ENCODE peak calls at places on chromosomes 16 and 17, in four cellular contexts. L is mammary epithelial cell, P is fibroblast of lung, I is mesendoderm. J is an unnamed sample. For H3K4me1, the result is how much of the 10 kb centered on the place peaks cover.

GRCh38 chr17:41986634-41987033 is 20.0 kb downstream of the CNP start:
- DNase-seq in L (no peak), P (no peak), I (no peak), J (no peak)

GRCh38 chr17:17036520-17036998 is 5.7 kb upstream of the MPRIP start:
- DNase-seq in L (no peak), P (peak), I (no peak), J (no peak)

GRCh38 chr17:67421869-67422273 is 44.8 kb downstream of the PITPNC1 start:
- DNase-seq in L (peak), P (peak), I (peak), J (no peak)

GRCh38 chr16:46907061-46907774 is 23.1 kb downstream of the GPT2 start:
- DNase-seq in L (no peak), P (no peak), I (no peak), J (no peak)

GRCh38 chr16:31542763-31543162 is 15.1 kb downstream of the AHSP start:
- DNase-seq in L (no peak), P (no peak), I (no peak), J (no peak)

GRCh38 chr16:51224317-51224716 is 73.2 kb upstream of the SALL1 start:
- DNase-seq in L (no peak), P (no peak), I (no peak), J (no peak)

GRCh38 chr16:1546430-1546829 is 13.0 kb downstream of the TMEM204 start:
- DNase-seq in L (no peak), P (no peak), I (no peak), J (no peak)

GRCh38 chr16:27754788-27755690 is 205.1 kb downstream of the KATNIP start:
- DNase-seq in L (no peak), P (no peak), I (peak), J (no peak)

GRCh38 chr16:24139282-24139681 is 116.9 kb upstream of the CACNG3 start:
- DNase-seq in L (peak), P (no peak), I (peak), J (no peak)

GRCh38 chr17:69637399-69638165 is 223.1 kb downstream of the MAP2K6 start:
- DNase-seq in L (peak), P (peak), I (no peak), J (no peak)

GRCh38 chr16:86079185-86079885 is 180.4 kb downstream of the IRF8 start:
- DNase-seq in L (no peak), P (no peak), I (no peak), J (no peak)

GRCh38 chr16:75105306-75106061 is 11.1 kb downstream of the LDHD start:
- DNase-seq in L (no peak), P (no peak), I (no peak), J (peak)

GRCh38 chr17:43814714-43815113 is 18.2 kb downstream of the MPP3 start:
- DNase-seq in L (peak), P (peak), I (no peak), J (no peak)

GRCh38 chr17:27610304-27610676 is 20.7 kb upstream of the LGALS9 start:
- DNase-seq in L (no peak), P (no peak), I (no peak), J (no peak)

GRCh38 chr16:23145608-23146007 is 3.6 kb downstream of the USP31 start:
- DNase-seq in L (peak), P (peak), I (peak), J (no peak)

GRCh38 chr17:7440823-7441174 is 1.5 kb downstream of the FGF11 start:
- DNase-seq in L (peak), P (peak), I (peak), J (no peak)

GRCh38 chr16:13554020-13554419 is 365.9 kb upstream of the ERCC4 start:
- DNase-seq in L (no peak), P (no peak), I (no peak), J (peak)

GRCh38 chr17:7575959-7576358 is 3.5 kb upstream of the CD68 start:
- DNase-seq in L (no peak), P (no peak), I (no peak), J (no peak)

GRCh38 chr16:19879241-19879792 is 5.3 kb downstream of the GPRC5B start:
- DNase-seq in L (peak), P (peak), I (peak), J (no peak)

GRCh38 chr17:2958706-2959222 is 104.6 kb downstream of the OR1D5 start:
- DNase-seq in L (no peak), P (no peak), I (no peak), J (no peak)

GRCh38 chr17:61314368-61315078 is 85.1 kb upstream of the TBX2 start:
- DNase-seq in L (peak), P (peak), I (no peak), J (no peak)

GRCh38 chr17:67085406-67085805 is 41.1 kb downstream of the CACNG1 start:
- DNase-seq in L (no peak), P (no peak), I (no peak), J (no peak)

GRCh38 chr17:83127431-83128160 is 48.2 kb downstream of the METRNL start:
- DNase-seq in L (no peak), P (no peak), I (no peak), J (no peak)

GRCh38 chr16:25941800-25942558 is 250.2 kb downstream of the HS3ST4 start:
- DNase-seq in L (no peak), P (no peak), I (no peak), J (no peak)

GRCh38 chr16:59702531-59702930 is 968.4 kb upstream of the GOT2 start:
- DNase-seq in L (no peak), P (no peak), I (no peak), J (no peak)

GRCh38 chr17:57921342-57921741 is 33.9 kb downstream of the CUEDC1 start:
- DNase-seq in L (no peak), P (peak), I (no peak), J (no peak)

GRCh38 chr16:61344791-61345190 is 691.4 kb downstream of the CDH8 start:
- DNase-seq in L (no peak), P (no peak), I (no peak), J (no peak)

GRCh38 chr16:66357523-66357928 is 9.0 kb upstream of the CDH5 start:
- DNase-seq in L (peak), P (peak), I (peak), J (peak)

GRCh38 chr17:50181601-50182345 is 16.0 kb downstream of the SGCA start:
- DNase-seq in L (peak), P (peak), I (no peak), J (no peak)

GRCh38 chr16:19083670-19084069 is 16.3 kb downstream of the COQ7 start:
- DNase-seq in L (no peak), P (no peak), I (no peak), J (no peak)

GRCh38 chr16:46826618-46827017 is 4.4 kb downstream of the C16orf87 start:
- DNase-seq in L (no peak), P (peak), I (no peak), J (no peak)

GRCh38 chr17:32627233-32628008 is 140.6 kb downstream of the CDK5R1 start:
- DNase-seq in L (no peak), P (peak), I (peak), J (no peak)

GRCh38 chr17:63071797-63072196 is 105.8 kb downstream of the TANC2 start:
- DNase-seq in L (peak), P (no peak), I (no peak), J (no peak)

GRCh38 chr16:56294599-56294998 is 103.3 kb downstream of the GNAO1 start:
- DNase-seq in L (peak), P (peak), I (no peak), J (no peak)

GRCh38 chr16:57480127-57480753 is 6.1 kb downstream of the DOK4 start:
- DNase-seq in L (no peak), P (peak), I (no peak), J (no peak)
- H3K4me1 ChIP-seq in L (under half), P (under half), I (under half), J (under half)

DNA sequence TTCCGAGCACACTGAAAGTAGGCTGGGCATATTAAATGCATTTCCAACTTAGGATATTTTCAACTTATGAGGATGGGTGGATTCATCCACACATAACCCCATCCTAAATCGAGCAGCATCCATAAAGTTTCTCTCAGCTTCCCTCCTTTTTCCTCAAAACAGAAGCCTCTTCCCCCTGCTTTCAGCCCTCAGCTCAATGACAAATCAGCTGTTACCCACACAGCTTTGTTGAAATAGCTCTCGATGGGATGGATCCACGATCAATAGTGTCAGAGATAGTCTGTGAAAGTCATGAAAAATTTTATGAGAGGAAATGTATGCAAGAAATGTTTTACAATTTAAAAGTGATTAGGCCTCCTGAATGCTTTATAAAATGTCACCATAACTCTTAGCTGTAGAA is 2.5 kb downstream of the DHX33 start:
- DNase-seq in L (no peak), P (no peak), I (no peak), J (no peak)
- H3K4me2 ChIP-seq in L (peak), P (peak), I (no peak), J (peak)

GRCh38 chr16:4347010-4347409 is 4.1 kb downstream of the PAM16 start:
- DNase-seq in L (no peak), P (no peak), I (no peak), J (no peak)

GRCh38 chr16:4345439-4346204 is 5.5 kb downstream of the PAM16 start:
- DNase-seq in L (no peak), P (no peak), I (no peak), J (no peak)

GRCh38 chr16:4346205-4346781 is 4.8 kb downstream of the PAM16 start:
- DNase-seq in L (no peak), P (no peak), I (no peak), J (no peak)

GRCh38 chr16:4342866-4343744 is 8.0 kb downstream of the PAM16 start:
- DNase-seq in L (no peak), P (no peak), I (no peak), J (no peak)

DNA sequence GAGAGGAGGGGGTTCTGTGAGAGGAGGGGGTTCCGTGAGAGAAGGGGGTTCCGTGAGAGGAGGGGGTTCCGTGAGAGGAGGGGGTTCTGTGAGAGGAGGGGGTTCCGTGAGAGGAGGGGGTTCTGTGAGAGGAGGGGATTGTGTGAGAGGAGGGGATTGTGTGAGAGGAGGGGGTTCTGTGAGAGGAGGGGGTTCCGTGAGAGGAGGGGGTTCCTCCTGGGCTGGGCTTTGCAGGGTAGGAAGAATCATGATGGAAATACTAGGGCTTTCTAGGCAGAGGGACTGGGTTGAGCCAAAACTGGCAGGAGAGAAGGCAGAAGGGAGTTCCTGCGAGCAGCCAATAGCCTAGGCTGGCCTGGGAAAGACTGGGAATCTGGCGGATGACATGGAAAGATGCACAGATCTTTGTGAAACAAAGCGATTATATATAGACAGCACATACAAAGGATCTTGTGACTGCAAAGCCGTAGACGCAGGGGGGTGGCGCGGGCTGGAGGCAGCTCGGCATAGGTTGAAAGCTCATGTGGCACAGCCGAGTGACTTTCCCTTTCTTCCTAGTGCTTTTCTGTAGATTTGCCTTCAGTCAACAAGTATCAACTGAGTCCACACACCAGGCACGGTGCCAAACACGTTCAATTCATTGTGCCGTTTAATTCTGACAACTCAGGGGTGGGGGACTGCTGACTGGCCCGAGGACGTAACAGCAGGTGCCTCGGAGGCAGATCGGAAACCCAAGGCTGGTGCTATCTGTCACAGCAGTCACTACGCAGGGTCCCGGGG is 6.3 kb downstream of the PAM16 start:
- DNase-seq in L (no peak), P (peak), I (no peak), J (no peak)
- H3K4me1 ChIP-seq in L (under half), P (under half), I (under half), J (under half)

GRCh38 chr17:81365148-81365600 is 30.1 kb upstream of the BAHCC1 start:
- DNase-seq in L (peak), P (peak), I (peak), J (no peak)
- H3K4me2 ChIP-seq in L (peak), P (peak), I (no peak), J (no peak)

GRCh38 chr16:3677994-3678393 is 23.5 kb downstream of the DNASE1 start:
- DNase-seq in L (no peak), P (no peak), I (no peak), J (no peak)

GRCh38 chr16:3675601-3676130 is 21.2 kb downstream of the DNASE1 start:
- DNase-seq in L (no peak), P (no peak), I (no peak), J (no peak)

GRCh38 chr16:3681206-3681605 is 26.7 kb downstream of the DNASE1 start:
- DNase-seq in L (no peak), P (peak), I (no peak), J (no peak)
- H3K4me1 ChIP-seq in L (under half), P (under half), I (under half), J (under half)

GRCh38 chr16:11721781-11722467 is 20.7 kb downstream of the TXNDC11 start:
- DNase-seq in L (no peak), P (no peak), I (no peak), J (no peak)

GRCh38 chr16:11725457-11725856 is 17.2 kb downstream of the TXNDC11 start:
- DNase-seq in L (no peak), P (peak), I (no peak), J (no peak)

GRCh38 chr16:11726008-11726407 is 16.6 kb downstream of the TXNDC11 start:
- DNase-seq in L (no peak), P (no peak), I (no peak), J (no peak)

GRCh38 chr16:11719171-11719570 is 23.5 kb downstream of the TXNDC11 start:
- DNase-seq in L (no peak), P (no peak), I (no peak), J (no peak)

DNA sequence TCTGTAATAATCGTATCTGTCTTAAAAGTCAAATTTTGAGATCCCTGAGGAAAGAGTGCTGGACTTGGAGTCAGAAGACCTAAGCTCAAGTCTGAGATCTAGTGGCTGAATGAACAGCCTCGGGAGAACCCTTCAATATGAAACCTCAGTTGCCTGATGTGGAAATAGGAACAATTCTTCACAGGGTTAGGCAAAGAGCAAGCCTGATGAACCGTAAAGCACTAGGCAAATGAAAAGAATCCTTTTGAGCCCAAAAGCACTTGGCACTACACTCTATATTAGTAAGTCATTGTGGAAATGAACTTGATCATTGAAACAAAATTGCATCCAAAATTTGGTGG is 20.2 kb downstream of the TXNDC11 start:
- DNase-seq in L (no peak), P (no peak), I (no peak), J (no peak)
- H3K4me2 ChIP-seq in L (no peak), P (no peak), I (no peak), J (peak)